ENCODE peak calls at places on chromosomes 6 and 20, in ten cellular contexts. Z is Panc1; D is heart right ventricle; Y is A673; A is CD8-positive, alpha-beta T cell; C is colonic mucosa; U is endothelial cell of umbilical vein; I is mesenchymal stem cell; N is fibroblast of lung; M is keratinocyte. P is an unnamed sample.

GRCh38 chr6:39083111-39083702 is 31.8 kb downstream of the SAYSD1 start:
- DNase-seq in A (no peak), D (no peak), I (no peak), Z (no peak), U (no peak), N (no peak), M (no peak), Y (no peak), C (no peak), P (no peak)

GRCh38 chr6:148829415-148830101 is 82.7 kb downstream of the UST start:
- DNase-seq in Z (no peak), U (no peak), C (no peak), Y (no peak), I (no peak), M (no peak), D (no peak), A (no peak), N (no peak), P (no peak)

GRCh38 chr6:90217621-90218496 is 78.8 kb downstream of the BACH2 start:
- DNase-seq in C (peak; percentile 36), M (no peak), Y (no peak), A (no peak), Z (no peak), U (no peak), I (no peak), D (no peak), N (no peak), P (no peak)

GRCh38 chr20:44264287-44264686 is 17.2 kb downstream of the GDAP1L1 start:
- DNase-seq in M (no peak), U (no peak), D (no peak), Z (no peak), Y (no peak), C (no peak), A (no peak), I (no peak), N (no peak), P (no peak)

GRCh38 chr20:54514020-54514607 is 38.7 kb downstream of the DOK5 start:
- DNase-seq in C (no peak), A (no peak), U (no peak), Y (no peak), N (no peak), Z (no peak), D (no peak), M (no peak), I (no peak), P (no peak)

GRCh38 chr20:45994761-45995160 is 13.9 kb upstream of the MMP9 start:
- DNase-seq in U (no peak), A (no peak), Z (no peak), C (no peak), N (no peak), D (no peak), I (no peak), Y (no peak), M (no peak), P (no peak)

GRCh38 chr6:1383729-1384548 is 5.4 kb upstream of the FOXF2 start:
- DNase-seq in Z (no peak), D (no peak), A (no peak), C (no peak), I (no peak), M (no peak), N (no peak), Y (no peak), U (no peak), P (no peak)

GRCh38 chr20:44959896-44960852 is at the start of gene TOMM34:
- DNase-seq in A (peak; percentile 93), N (peak; percentile 90), I (peak; percentile 91), D (peak; percentile 96), C (peak; percentile 98), Z (peak; percentile 70), M (peak; percentile 40), Y (peak; percentile 97), U (peak; percentile 90), P (peak; percentile 91)

GRCh38 chr6:116404706-116405105 is 34.0 kb downstream of the DSE start:
- DNase-seq in A (no peak), N (peak; percentile 52), I (no peak), D (no peak), U (peak; percentile 58), M (no peak), Z (no peak), Y (no peak), C (no peak), P (no peak)

GRCh38 chr6:116406678-116407345 is 36.1 kb downstream of the DSE start:
- DNase-seq in Y (no peak), M (no peak), Z (no peak), D (no peak), N (peak; percentile 90), U (no peak), C (no peak), A (no peak), I (peak; percentile 85), P (no peak)

GRCh38 chr6:116403205-116403604 is 32.5 kb downstream of the DSE start:
- DNase-seq in U (no peak), Y (no peak), N (no peak), M (no peak), Z (no peak), D (no peak), A (no peak), C (no peak), I (no peak), P (no peak)

GRCh38 chr6:116405147-116405546 is 34.4 kb downstream of the DSE start:
- DNase-seq in M (no peak), C (no peak), Z (no peak), D (no peak), N (peak; percentile 61), Y (no peak), A (no peak), I (no peak), U (no peak), P (no peak)

DNA sequence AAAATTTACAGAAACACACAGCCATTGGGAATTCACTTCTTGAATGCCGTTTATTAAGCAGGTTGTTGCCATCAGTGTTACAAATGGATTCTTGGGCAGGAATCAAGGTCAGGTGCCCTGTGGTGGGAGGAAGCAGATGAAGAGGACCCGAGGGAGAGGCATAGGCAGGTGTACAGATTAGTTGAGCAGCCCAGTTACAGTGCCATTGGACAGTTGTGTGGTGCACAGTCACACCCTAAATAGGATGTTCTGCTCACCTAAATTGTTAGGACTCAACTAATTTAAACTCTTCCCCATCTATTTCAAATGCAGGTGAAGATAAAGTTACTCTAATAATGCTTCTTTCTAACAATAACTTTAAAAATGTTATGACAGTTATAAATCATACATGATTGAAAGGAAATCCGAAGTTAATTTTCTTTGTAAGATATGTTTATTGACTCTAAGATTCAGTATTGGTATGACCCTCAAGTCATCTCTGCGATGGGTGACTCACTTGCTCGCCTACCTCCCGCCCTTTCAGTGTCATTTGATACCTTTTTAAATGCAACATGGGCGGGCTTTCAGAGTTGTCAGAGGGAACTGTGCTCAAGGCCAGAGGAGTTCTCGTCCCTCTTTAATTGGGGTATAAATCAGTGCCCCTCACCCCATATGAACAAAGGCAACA is 35.0 kb downstream of the DSE start:
- DNase-seq in N (peak; percentile 76), M (no peak), Z (no peak), A (no peak), D (no peak), I (no peak), U (no peak), Y (peak; percentile 69), C (no peak), P (no peak)
- H3K4me3 ChIP-seq in N (no peak overlapping the region), M (no peak overlapping the region), Z (no peak overlapping the region), A (no peak overlapping the region), D (peak overlapping the region; percentile 13), I (peak overlapping the region; percentile 73), U (no peak overlapping the region), Y (no peak overlapping the region), C (no peak overlapping the region), P (no peak overlapping the region)

GRCh38 chr6:294656-295565 is 2.6 kb downstream of the DUSP22 start:
- DNase-seq in Y (no peak), C (no peak), Z (no peak), D (no peak), I (no peak), N (no peak), M (no peak), A (no peak), U (no peak), P (no peak)

GRCh38 chr6:299050-299980 is 7.0 kb downstream of the DUSP22 start:
- DNase-seq in Z (no peak), Y (no peak), U (no peak), D (no peak), C (no peak), I (peak; percentile 47), N (no peak), M (no peak), A (no peak), P (no peak)

GRCh38 chr6:297571-298232 is 5.4 kb downstream of the DUSP22 start:
- DNase-seq in M (no peak), Y (no peak), I (no peak), A (no peak), D (no peak), N (no peak), Z (no peak), C (no peak), U (no peak), P (no peak)

GRCh38 chr6:298233-299049 is 6.2 kb downstream of the DUSP22 start:
- DNase-seq in N (no peak), C (no peak), A (no peak), Z (no peak), M (no peak), D (no peak), I (peak; percentile 74), U (peak; percentile 40), Y (no peak), P (no peak)

DNA sequence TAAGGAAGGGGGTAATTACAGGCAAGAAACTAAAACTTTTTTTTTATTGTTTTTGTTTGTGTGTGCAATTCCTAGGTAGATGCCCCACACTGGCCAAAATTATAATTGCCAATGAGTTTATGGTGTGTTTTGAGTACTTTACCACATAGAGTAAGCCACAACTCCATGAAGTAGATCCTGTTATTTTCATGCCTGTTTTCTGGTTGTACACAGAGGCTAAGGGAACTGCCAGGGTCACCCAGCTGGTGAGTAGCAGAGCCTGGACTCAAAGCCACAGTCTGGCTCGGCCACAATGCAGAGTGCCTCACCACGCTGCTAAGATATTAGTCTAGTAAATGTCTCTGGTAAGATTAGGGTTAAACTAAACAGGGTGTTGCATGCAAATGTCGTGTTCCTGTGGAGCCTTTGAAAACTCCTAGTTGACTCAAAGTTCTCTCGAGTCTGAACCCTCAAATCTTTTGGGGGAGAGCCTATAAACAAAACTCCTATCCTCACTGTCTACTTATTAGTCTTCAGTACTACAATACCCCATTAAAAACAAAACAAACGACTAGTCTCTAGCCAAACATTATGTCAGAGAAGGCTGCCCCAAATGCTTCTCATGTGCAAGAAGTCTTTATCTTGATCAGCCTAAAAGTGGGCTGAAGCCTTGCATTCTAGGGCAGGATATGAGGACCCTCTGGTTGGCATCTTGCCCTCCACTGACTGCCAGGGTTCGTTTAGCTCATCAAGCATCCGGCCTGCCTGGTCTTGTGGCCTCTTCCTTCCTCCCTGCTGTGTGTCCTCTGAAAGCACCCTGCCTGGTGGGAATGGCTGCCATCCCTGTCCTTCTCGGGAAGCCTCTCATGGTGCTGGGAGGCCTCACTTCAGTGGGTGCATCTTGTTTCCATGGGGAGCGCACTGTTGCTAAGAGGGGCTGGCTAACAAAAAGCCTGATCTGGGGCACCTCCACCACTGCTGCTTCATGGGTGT is 4.2 kb downstream of the DUSP22 start:
- DNase-seq in M (no peak), D (no peak), U (peak; percentile 63), A (peak; percentile 23), I (no peak), C (no peak), Y (no peak), Z (no peak), N (no peak), P (peak; percentile 51)
- H3K4me1 ChIP-seq in M (peaks cover 14% of the 10 kb centered on the region), D (peaks cover 77% of the 10 kb centered on the region), U (peaks cover 40% of the 10 kb centered on the region), A (peaks cover 36% of the 10 kb centered on the region), I (peaks cover 5% of the 10 kb centered on the region), C (no peaks in the 10 kb centered on the region), Y (no peaks in the 10 kb centered on the region), Z (peaks cover 5% of the 10 kb centered on the region), N (peaks cover 2% of the 10 kb centered on the region), P (peaks cover 40% of the 10 kb centered on the region)

DNA sequence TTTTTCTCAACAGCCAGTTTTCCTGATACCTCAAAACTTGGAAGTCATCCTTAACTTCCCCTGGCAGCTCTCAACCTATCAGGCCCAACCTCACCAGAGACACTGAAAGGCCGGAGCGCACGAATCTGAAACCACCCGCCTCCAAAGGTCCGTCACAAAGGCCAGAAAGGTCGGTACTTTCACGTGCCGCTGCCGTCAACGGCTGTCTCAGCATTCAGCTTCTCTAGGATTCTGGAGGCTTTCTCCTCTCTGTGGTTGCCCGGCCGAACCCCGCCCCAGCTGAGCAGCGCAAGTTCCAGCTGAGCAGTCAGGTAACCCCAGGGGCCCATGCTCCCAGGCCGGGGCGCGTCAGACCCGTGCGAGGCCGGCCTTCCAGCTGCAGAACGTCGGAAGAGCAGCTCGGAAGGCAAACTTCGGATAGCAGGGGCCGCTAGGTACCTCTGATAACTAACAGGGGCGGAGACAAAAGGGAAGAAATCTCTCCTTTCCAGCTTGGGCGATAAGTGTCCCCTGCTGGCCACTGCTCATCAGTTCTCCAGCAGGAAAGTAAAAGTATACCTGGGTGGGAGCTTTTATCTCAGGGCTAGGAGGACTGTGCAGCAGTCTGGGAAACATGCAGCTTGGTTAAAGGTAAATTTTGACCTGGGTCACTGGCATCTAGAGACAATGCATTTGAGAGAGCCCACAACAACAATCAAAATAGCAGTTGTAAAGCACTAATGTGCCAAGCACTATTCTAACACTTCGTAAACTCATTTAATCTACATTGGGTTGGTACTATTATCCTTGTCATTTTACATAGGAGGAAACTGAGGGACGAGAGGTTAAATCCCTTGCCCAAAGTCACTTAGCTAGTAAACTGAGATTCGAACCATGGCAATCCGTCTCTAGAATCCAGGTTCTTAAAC is 16.1 kb downstream of the ZSCAN12 start:
- DNase-seq in Y (peak; percentile 51), N (peak; percentile 83), M (no peak), U (peak; percentile 93), Z (peak; percentile 81), C (peak; percentile 92), D (peak; percentile 82), I (peak; percentile 92), A (no peak), P (peak; percentile 17)
- H3K4me3 ChIP-seq in Y (peak overlapping the region; percentile 50), N (peak overlapping the region; percentile 33), M (peak overlapping the region; percentile 88), U (peak overlapping the region; percentile 37), Z (peak overlapping the region; percentile 76), C (peak overlapping the region; percentile 49), D (peak overlapping the region; percentile 60), I (peak overlapping the region; percentile 75), A (peak overlapping the region; percentile 17), P (peak overlapping the region; percentile 46)

GRCh38 chr20:37357481-37358365 is 11.8 kb downstream of the SRC start:
- DNase-seq in N (no peak), D (no peak), A (no peak), Z (no peak), Y (no peak), I (no peak), U (no peak), C (no peak), M (no peak), P (no peak)
- H3K4me1 ChIP-seq in N (peaks cover 7% of the 10 kb centered on the region), D (peaks cover 36% of the 10 kb centered on the region), A (no peaks in the 10 kb centered on the region), Z (no peaks in the 10 kb centered on the region), Y (no peaks in the 10 kb centered on the region), I (peaks cover 21% of the 10 kb centered on the region), U (no peaks in the 10 kb centered on the region), C (peaks cover 10% of the 10 kb centered on the region), M (peaks cover 52% of the 10 kb centered on the region), P (no peaks in the 10 kb centered on the region)